ENCODE peak calls at places on chromosomes 11 and 22, in eight cellular contexts. R is heart left ventricle, G is A673, W is lung, A is aorta, K is adipocyte, F is suprapubic skin, X is upper lobe of right lung. N is an unnamed sample. For H3K9me3, the result is how much of the 10 kb centered on the place peaks cover.

GRCh38 chr22:45254789-45255261 is 14.1 kb upstream of the KIAA0930 start:
- DNase-seq in R (no peak), G (no peak), W (no peak), A (no peak), K (no peak), F (no peak), X (no peak), N (no peak)

GRCh38 chr11:100682247-100682969 is 4.7 kb upstream of the ARHGAP42 start:
- DNase-seq in R (no peak), G (peak), W (no peak), A (no peak), K (peak), F (no peak), X (no peak), N (no peak)

GRCh38 chr11:113407163-113407562 is 19.6 kb downstream of the ANKK1 start:
- DNase-seq in R (no peak), G (no peak), W (no peak), A (no peak), K (no peak), F (no peak), X (no peak), N (no peak)

GRCh38 chr11:1574256-1575242 is 2.5 kb upstream of the DUSP8 start:
- DNase-seq in R (peak), G (peak), W (no peak), A (peak), K (peak), F (no peak), X (peak), N (peak)

GRCh38 chr11:9774591-9775392 is 110.9 kb downstream of the SWAP70 start:
- DNase-seq in R (no peak), G (no peak), W (no peak), A (no peak), K (peak), F (no peak), X (no peak), N (no peak)

GRCh38 chr11:102516179-102516578 is 14.4 kb downstream of the MMP7 start:
- DNase-seq in R (no peak), G (no peak), W (no peak), A (no peak), K (no peak), F (no peak), X (no peak), N (no peak)

GRCh38 chr11:57668467-57668890 is 565 bp downstream of the ZDHHC5 start:
- DNase-seq in R (no peak), G (no peak), W (no peak), A (no peak), K (no peak), F (no peak), X (no peak), N (peak)

GRCh38 chr11:47861762-47862161 is 13.6 kb upstream of the NUP160 start:
- DNase-seq in R (no peak), G (peak), W (no peak), A (no peak), K (peak), F (no peak), X (no peak), N (no peak)

GRCh38 chr11:17014321-17014773 is at the start of gene PLEKHA7:
- DNase-seq in R (no peak), G (no peak), W (no peak), A (no peak), K (no peak), F (no peak), X (peak), N (no peak)

GRCh38 chr11:107744736-107745135 is 32.9 kb upstream of the SLN start:
- DNase-seq in R (no peak), G (no peak), W (no peak), A (no peak), K (no peak), F (no peak), X (no peak), N (no peak)

GRCh38 chr22:25689631-25690030 is 52.4 kb upstream of the MYO18B start:
- DNase-seq in R (no peak), G (no peak), W (no peak), A (no peak), K (no peak), F (no peak), X (no peak), N (no peak)
- H3K9me3 ChIP-seq in R (under half), G (under half), W (under half), A (under half), K (under half), F (under half), X (under half), N (under half)

DNA sequence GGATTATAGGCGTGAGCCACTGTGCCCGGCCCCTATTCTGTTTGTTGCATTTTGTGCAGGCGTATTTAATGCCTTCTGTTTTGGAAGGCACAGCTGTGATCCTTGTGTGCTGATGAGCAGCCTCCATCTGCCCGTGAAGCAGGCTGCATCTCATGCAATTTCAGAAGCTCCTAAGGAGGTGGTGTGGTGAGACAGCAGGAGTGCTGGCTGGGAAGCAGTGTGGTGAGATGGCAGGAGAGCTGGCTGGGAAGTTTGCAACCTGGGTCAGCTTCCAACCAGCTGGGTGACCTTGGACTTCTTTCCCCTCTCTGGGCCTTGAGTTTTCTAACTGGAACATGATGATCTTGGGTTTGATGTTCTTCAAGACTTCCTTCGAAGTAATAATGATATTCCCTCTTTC is 525.1 kb downstream of the TBC1D22A start:
- DNase-seq in R (no peak), G (no peak), W (no peak), A (peak), K (no peak), F (peak), X (peak), N (no peak)
- H3K9me3 ChIP-seq in R (under half), G (under half), W (under half), A (under half), K (under half), F (under half), X (under half), N (under half)

GRCh38 chr11:93732237-93732892 is 8.9 kb downstream of the TAF1D start:
- DNase-seq in R (no peak), G (no peak), W (no peak), A (no peak), K (no peak), F (no peak), X (no peak), N (no peak)
- H3K9me3 ChIP-seq in R (under half), G (under half), W (under half), A (under half), K (under half), F (under half), X (under half), N (under half)

DNA sequence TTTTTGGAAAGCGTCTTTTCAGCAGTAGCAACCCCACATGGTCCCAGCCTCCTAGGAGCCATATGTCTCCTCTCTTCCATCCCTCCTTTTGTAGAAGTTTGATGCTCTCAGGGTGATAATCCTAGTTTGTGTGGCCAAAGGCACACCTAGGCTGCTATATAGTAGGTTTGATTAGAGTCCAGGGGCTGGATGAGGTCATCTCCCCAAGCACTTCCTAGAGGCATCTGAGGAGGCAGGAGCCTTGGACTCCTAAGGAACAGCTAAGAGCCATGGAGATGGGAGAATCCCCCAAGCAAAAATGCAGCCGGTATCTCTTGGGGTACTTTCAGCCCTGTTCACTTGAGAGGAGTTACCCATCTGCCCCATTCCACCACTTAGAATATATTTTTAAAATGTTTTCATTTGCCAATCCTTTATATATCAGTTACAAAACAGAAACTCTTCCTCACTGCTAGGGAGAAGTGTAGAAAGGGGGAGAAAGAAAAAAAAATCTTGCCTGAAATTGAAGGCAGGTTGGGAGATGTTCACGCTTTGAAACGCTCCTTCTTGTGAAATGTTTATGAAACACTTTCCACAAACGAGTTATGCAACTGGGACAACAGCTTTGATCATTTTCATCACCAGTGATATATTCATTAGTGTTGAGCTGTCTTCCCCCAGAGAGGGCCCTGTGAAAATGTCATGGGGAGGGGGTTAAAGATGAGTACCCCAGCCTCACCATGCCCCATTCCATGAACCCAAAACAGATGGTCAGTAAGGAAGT is 31.9 kb upstream of the TLCD5 start:
- DNase-seq in R (no peak), G (no peak), W (no peak), A (no peak), K (no peak), F (no peak), X (no peak), N (no peak)
- H3K9me3 ChIP-seq in R (under half), G (under half), W (under half), A (under half), K (under half), F (under half), X (under half), N (under half)

DNA sequence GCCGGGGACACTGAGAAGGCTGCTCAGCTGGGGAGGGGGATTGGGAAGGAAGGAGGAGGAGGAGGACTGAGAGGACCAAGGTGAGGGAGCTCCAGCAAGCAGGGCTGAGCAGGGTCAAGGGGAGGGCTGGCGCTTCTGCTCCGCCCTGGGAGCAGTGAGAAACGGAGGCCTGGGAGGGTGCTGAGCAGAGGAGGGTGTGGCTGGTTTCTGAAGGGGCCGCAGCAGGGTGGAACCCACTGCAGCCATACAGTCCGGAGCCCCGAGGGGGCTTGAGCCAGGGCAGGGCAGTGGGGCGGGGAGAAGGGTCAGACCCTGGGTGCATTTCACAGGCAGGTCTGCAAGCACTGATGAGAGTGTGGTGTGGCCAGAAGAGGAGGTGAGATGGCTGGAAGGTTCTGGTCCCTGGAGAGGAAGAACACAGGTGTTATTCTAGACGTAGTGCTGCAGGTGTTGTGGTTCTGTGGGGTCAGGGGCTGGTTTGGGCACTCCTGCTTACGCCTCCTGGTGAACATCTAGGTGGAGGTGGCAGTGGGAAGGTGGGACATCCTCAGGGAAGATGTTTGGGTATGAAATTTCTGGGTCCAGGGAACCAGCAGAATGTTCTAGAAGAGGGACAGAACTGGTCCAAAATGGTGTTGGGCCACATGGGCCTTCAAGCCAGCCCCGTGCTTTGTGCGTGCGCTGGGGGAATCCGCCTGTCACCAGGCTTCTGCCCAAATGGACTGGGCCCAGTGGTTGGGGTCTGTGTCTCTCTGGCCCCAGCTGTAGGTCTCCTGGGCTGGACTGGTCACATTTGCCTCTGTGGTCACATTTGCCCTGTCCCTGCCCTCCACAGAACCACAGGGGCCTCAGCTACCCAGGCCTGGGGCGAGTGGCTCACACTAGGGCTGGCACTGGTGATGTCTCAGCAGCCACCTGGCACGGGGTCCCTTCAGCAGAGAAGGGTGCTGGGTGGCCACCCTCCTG is 714.7 kb downstream of the BRD1 start:
- DNase-seq in R (no peak), G (no peak), W (no peak), A (no peak), K (no peak), F (peak), X (no peak), N (no peak)
- H3K9me3 ChIP-seq in R (under half), G (under half), W (under half), A (under half), K (under half), F (under half), X (under half), N (under half)

GRCh38 chr11:55481416-55481815 is 72.9 kb upstream of the OR4C15 start:
- DNase-seq in R (no peak), G (no peak), W (no peak), A (no peak), K (no peak), F (no peak), X (no peak), N (no peak)
- H3K9me3 ChIP-seq in R (under half), G (under half), W (under half), A (under half), K (under half), F (under half), X (under half), N (under half)

GRCh38 chr22:11042116-11042515 is 4485.9 kb upstream of the OR11H1 start:
- DNase-seq in R (no peak), G (no peak), W (peak), A (no peak), K (no peak), F (peak), X (no peak), N (no peak)
- H3K9me3 ChIP-seq in R (under half), G (half or more), W (under half), A (under half), K (under half), F (half or more), X (under half), N (under half)

N was measured in T-helper 17 cell.